ENCODE peak calls at places on chromosomes 11 and 22, in six cellular contexts. X is CD8-positive, alpha-beta T cell; M is PC-9; U is Caco-2; J is prostate gland; G is left ventricle myocardium inferior. E is an unnamed sample. For H3K4me1 and H3K27me3, the result is how much of the 10 kb centered on the place peaks cover.

GRCh38 chr11:46389450-46390330 is 1.9 kb downstream of the CHRM4 start:
- DNase-seq in G (peak), M (peak), U (peak), J (peak), X (no peak), E (peak)

GRCh38 chr11:74013141-74013540 is 4.3 kb upstream of the UCP3 start:
- DNase-seq in X (no peak), M (no peak), J (no peak), U (no peak), G (no peak), E (no peak)

GRCh38 chr11:35427158-35427557 is 7.8 kb upstream of the SLC1A2 start:
- DNase-seq in J (peak), G (peak), M (no peak), U (no peak), X (no peak), E (no peak)

GRCh38 chr22:17742528-17742902 is 31.8 kb downstream of the BID start:
- DNase-seq in J (peak), G (peak), U (peak), M (peak), X (peak), E (peak)

GRCh38 chr22:45602004-45602733 is 69.5 kb upstream of the ATXN10 start:
- DNase-seq in M (no peak), X (no peak), U (no peak), G (no peak), J (no peak), E (no peak)

GRCh38 chr22:17954860-17955587 is 69.3 kb downstream of the MICAL3 start:
- DNase-seq in J (no peak), G (no peak), U (no peak), M (no peak), X (no peak), E (no peak)

GRCh38 chr11:1034456-1035295 is 1.8 kb downstream of the MUC6 start:
- DNase-seq in X (no peak), M (no peak), G (no peak), U (no peak), J (no peak), E (no peak)

GRCh38 chr11:33325456-33325855 is 68.3 kb downstream of the HIPK3 start:
- DNase-seq in X (no peak), M (no peak), J (no peak), U (no peak), G (no peak), E (no peak)

GRCh38 chr22:49359061-49359460 is 468.6 kb downstream of the BRD1 start:
- DNase-seq in U (no peak), J (no peak), X (no peak), G (no peak), M (no peak), E (no peak)

GRCh38 chr11:92826597-92826996 is 142.9 kb upstream of the MTNR1B start:
- DNase-seq in J (no peak), X (no peak), U (no peak), M (no peak), G (no peak), E (no peak)

GRCh38 chr22:28956506-28956905 is 73.1 kb downstream of the ZNRF3 start:
- DNase-seq in X (no peak), M (no peak), U (no peak), J (no peak), G (no peak), E (no peak)

GRCh38 chr22:27431896-27432295 is 369.7 kb downstream of the MN1 start:
- DNase-seq in M (no peak), J (no peak), G (no peak), X (no peak), U (no peak), E (no peak)

GRCh38 chr11:8018742-8019631 is 31.9 kb downstream of the EIF3F start:
- DNase-seq in G (peak), M (no peak), J (peak), X (peak), U (no peak), E (peak)

GRCh38 chr11:36711104-36711825 is 113.2 kb upstream of the RAG2 start:
- DNase-seq in X (no peak), G (no peak), M (no peak), U (no peak), J (no peak), E (no peak)

GRCh38 chr22:29328566-29329500 is 13.3 kb upstream of the RASL10A start:
- DNase-seq in G (no peak), M (no peak), X (no peak), U (no peak), J (no peak), E (peak)

GRCh38 chr11:62544521-62545436 is 1.8 kb downstream of the AHNAK start:
- DNase-seq in M (peak), J (no peak), U (no peak), X (no peak), G (peak), E (no peak)

GRCh38 chr11:73262851-73263495 is 9.2 kb upstream of the P2RY6 start:
- DNase-seq in M (peak), J (no peak), G (no peak), X (no peak), U (peak), E (no peak)

GRCh38 chr11:85029964-85030363 is 597.2 kb downstream of the DLG2 start:
- DNase-seq in M (no peak), J (no peak), U (no peak), X (no peak), G (no peak), E (no peak)

GRCh38 chr22:32789797-32790620 is 11.5 kb upstream of the TIMP3 start:
- DNase-seq in G (no peak), U (no peak), M (no peak), X (no peak), J (no peak), E (no peak)

GRCh38 chr11:111908639-111909305 is 2.8 kb downstream of the CRYAB start:
- DNase-seq in X (no peak), U (no peak), G (no peak), M (no peak), J (no peak), E (no peak)

GRCh38 chr11:13669544-13670488 is 1.3 kb downstream of the FAR1 start:
- DNase-seq in M (no peak), G (no peak), U (no peak), X (no peak), J (no peak), E (no peak)

GRCh38 chr22:23522642-23523251 is 57.3 kb downstream of the IGLL1 start:
- DNase-seq in J (no peak), G (no peak), M (no peak), X (no peak), U (no peak), E (peak)

DNA sequence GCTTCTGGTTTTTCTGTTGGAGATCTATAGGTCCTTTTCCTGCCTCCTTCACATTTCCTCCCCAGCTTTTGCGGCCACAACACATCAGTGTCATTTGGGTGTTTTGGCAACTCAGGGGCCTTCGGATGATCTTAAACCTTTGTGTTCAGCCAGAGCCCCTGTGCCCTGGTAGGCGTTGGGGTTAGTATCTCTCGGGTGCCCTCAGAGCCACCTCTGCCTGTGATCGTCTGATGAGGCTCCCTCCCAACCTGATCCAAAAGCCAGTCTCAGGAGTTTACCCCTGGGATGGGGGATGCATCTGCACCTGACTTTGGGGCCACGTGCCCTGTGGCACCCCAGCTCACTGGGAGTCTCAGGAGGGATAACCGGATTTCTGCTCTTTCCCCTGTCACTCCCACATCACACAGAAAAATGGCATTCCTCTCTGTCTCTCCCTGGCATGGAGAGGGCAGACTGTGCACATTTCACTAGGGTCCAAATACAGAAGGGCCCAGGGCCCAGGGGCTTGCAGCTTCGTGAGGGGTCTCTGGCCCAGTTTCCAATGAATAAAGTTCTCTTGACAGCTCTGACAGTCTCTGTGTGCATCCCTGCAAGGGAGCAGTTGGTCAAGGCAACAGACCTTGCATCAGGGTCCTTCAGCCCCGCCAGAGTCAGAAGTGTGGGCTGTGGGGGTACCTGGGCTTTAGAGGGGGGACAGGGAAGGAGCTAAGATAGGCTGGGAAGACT is 2.6 kb downstream of the RNF26 start:
- DNase-seq in G (no peak), M (no peak), X (no peak), U (no peak), J (no peak), E (no peak)
- H3K4me1 ChIP-seq in G (half or more), M (under half), X (under half), U (under half), J (under half), E (half or more)

GRCh38 chr11:17468094-17468493 is 8.6 kb downstream of the ABCC8 start:
- DNase-seq in X (no peak), J (no peak), M (no peak), G (no peak), U (no peak), E (no peak)
- H3K27me3 ChIP-seq in X (under half), J (under half), M (half or more), G (under half), U (under half), E (under half)

GRCh38 chr11:32092581-32093170 is 1.8 kb downstream of the RCN1 start:
- DNase-seq in M (no peak), G (no peak), X (no peak), U (no peak), J (no peak), E (no peak)
- H3K4me3 ChIP-seq in M (peak), G (peak), X (no peak), U (peak), J (peak), E (peak)

GRCh38 chr11:57792060-57792541 is 30.5 kb downstream of the CTNND1 start:
- DNase-seq in M (no peak), G (peak), U (no peak), J (peak), X (peak), E (peak)

GRCh38 chr11:57791321-57792059 is 29.9 kb downstream of the CTNND1 start:
- DNase-seq in J (no peak), X (no peak), G (no peak), M (no peak), U (no peak), E (no peak)

GRCh38 chr11:57798905-57799559 is 37.4 kb downstream of the CTNND1 start:
- DNase-seq in J (peak), X (no peak), G (no peak), M (peak), U (peak), E (no peak)

GRCh38 chr11:57792870-57793269 is 31.3 kb downstream of the CTNND1 start:
- DNase-seq in G (no peak), U (no peak), M (no peak), J (no peak), X (no peak), E (no peak)

GRCh38 chr11:57793711-57794110 is 32.1 kb downstream of the CTNND1 start:
- DNase-seq in M (no peak), J (no peak), G (no peak), U (no peak), X (no peak), E (no peak)
- H3K4me1 ChIP-seq in M (half or more), J (under half), G (half or more), U (half or more), X (under half), E (under half)

DNA sequence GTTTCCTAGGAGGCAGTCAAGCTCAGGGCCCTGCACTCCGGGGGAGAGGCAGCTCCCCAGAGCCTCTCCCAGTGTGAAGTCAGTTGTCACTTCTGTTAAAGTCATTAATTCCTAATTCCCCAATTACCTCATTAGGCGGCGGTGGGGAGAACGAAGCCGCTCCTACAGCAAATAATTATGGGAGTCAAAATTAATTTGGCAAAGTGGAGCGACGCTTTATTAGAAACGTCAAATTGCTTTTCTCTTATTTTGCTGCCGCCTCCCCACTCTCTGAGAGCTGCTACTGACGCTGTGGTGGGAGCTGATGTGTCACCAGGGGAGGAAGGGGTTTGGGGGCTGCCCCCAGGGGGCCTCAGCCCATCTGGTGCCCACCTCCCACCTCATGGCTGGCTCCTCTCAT is 41.6 kb downstream of the SLC22A12 start:
- DNase-seq in M (no peak), U (no peak), J (no peak), G (no peak), X (no peak), E (no peak)
- H3K27me3 ChIP-seq in M (half or more), U (under half), J (under half), G (half or more), X (under half), E (under half)